ENCODE peak calls at places on chromosomes 7 and 10, in seven cellular contexts. One of them, this sample, is unnamed.

GRCh38 chr10:123556049-123556448 is 110.1 kb upstream of the GPR26 start:
- DNase-seq in testis: no peak
- DNase-seq in heart right ventricle: no peak
- DNase-seq in ovary: no peak
- DNase-seq in cardiac muscle cell: no peak
- DNase-seq in epithelial cell of esophagus: no peak
- DNase-seq in spleen: no peak
- DNase-seq in this sample: no peak

GRCh38 chr10:119933179-119933578 is 40.6 kb downstream of the SEC23IP start:
- DNase-seq in testis: no peak
- DNase-seq in heart right ventricle: no peak
- DNase-seq in ovary: no peak
- DNase-seq in cardiac muscle cell: peak; percentile 28
- DNase-seq in epithelial cell of esophagus: no peak
- DNase-seq in spleen: no peak
- DNase-seq in this sample: no peak

GRCh38 chr10:61341008-61341407 is 112.2 kb downstream of the TMEM26 start:
- DNase-seq in testis: no peak
- DNase-seq in heart right ventricle: no peak
- DNase-seq in ovary: no peak
- DNase-seq in cardiac muscle cell: no peak
- DNase-seq in epithelial cell of esophagus: no peak
- DNase-seq in spleen: no peak
- DNase-seq in this sample: no peak

GRCh38 chr7:2631924-2632716 is at the start of gene TTYH3:
- DNase-seq in testis: peak; percentile 41
- DNase-seq in heart right ventricle: no peak
- DNase-seq in ovary: peak; percentile 55
- DNase-seq in cardiac muscle cell: no peak
- DNase-seq in epithelial cell of esophagus: no peak
- DNase-seq in spleen: peak; percentile 94
- DNase-seq in this sample: no peak

GRCh38 chr7:36037121-36037662 is 115.9 kb upstream of the EEPD1 start:
- DNase-seq in testis: peak; percentile 31
- DNase-seq in heart right ventricle: peak; percentile 52
- DNase-seq in ovary: no peak
- DNase-seq in cardiac muscle cell: peak; percentile 95
- DNase-seq in epithelial cell of esophagus: peak; percentile 71
- DNase-seq in spleen: no peak
- DNase-seq in this sample: no peak

GRCh38 chr7:20351901-20352300 is 21.2 kb downstream of the ITGB8 start:
- DNase-seq in testis: no peak
- DNase-seq in heart right ventricle: no peak
- DNase-seq in ovary: no peak
- DNase-seq in cardiac muscle cell: peak; percentile 66
- DNase-seq in epithelial cell of esophagus: peak; percentile 46
- DNase-seq in spleen: no peak
- DNase-seq in this sample: no peak

GRCh38 chr7:76359111-76359986 is 558 bp upstream of the YWHAG start:
- DNase-seq in testis: peak; percentile 99
- DNase-seq in heart right ventricle: peak; percentile 97
- DNase-seq in ovary: peak; percentile 96
- DNase-seq in cardiac muscle cell: peak; percentile 99
- DNase-seq in epithelial cell of esophagus: peak; percentile 98
- DNase-seq in spleen: peak; percentile 100
- DNase-seq in this sample: peak; percentile 95

GRCh38 chr10:86391986-86392722 is 25.6 kb upstream of the GRID1 start:
- DNase-seq in testis: no peak
- DNase-seq in heart right ventricle: no peak
- DNase-seq in ovary: no peak
- DNase-seq in cardiac muscle cell: no peak
- DNase-seq in epithelial cell of esophagus: no peak
- DNase-seq in spleen: no peak
- DNase-seq in this sample: peak; percentile 62

GRCh38 chr10:104327745-104328635 is 10.3 kb downstream of the ITPRIP start:
- DNase-seq in testis: peak; percentile 76
- DNase-seq in heart right ventricle: peak; percentile 66
- DNase-seq in ovary: peak; percentile 57
- DNase-seq in cardiac muscle cell: peak; percentile 82
- DNase-seq in epithelial cell of esophagus: peak; percentile 84
- DNase-seq in spleen: peak; percentile 79
- DNase-seq in this sample: no peak
- TF ChIP-seq CTCF in testis: no peak
- TF ChIP-seq CTCF in heart right ventricle: no peak
- TF ChIP-seq CTCF in ovary: no peak
- TF ChIP-seq CTCF in cardiac muscle cell: peak; percentile 25
- TF ChIP-seq CTCF in epithelial cell of esophagus: peak; percentile 29
- TF ChIP-seq CTCF in spleen: no peak
- TF ChIP-seq CTCF in this sample: no peak

GRCh38 chr7:27238979-27239779 is 3.4 kb upstream of the EVX1 start:
- DNase-seq in testis: no peak
- DNase-seq in heart right ventricle: no peak
- DNase-seq in ovary: no peak
- DNase-seq in cardiac muscle cell: no peak
- DNase-seq in epithelial cell of esophagus: no peak
- DNase-seq in spleen: no peak
- DNase-seq in this sample: no peak

GRCh38 chr7:27237735-27238334 is 4.8 kb upstream of the EVX1 start:
- DNase-seq in testis: no peak
- DNase-seq in heart right ventricle: no peak
- DNase-seq in ovary: no peak
- DNase-seq in cardiac muscle cell: peak; percentile 45
- DNase-seq in epithelial cell of esophagus: peak; percentile 25
- DNase-seq in spleen: no peak
- DNase-seq in this sample: no peak

GRCh38 chr7:27239780-27240731 is 2.5 kb upstream of the EVX1 start:
- DNase-seq in testis: no peak
- DNase-seq in heart right ventricle: no peak
- DNase-seq in ovary: no peak
- DNase-seq in cardiac muscle cell: no peak
- DNase-seq in epithelial cell of esophagus: no peak
- DNase-seq in spleen: no peak
- DNase-seq in this sample: no peak

GRCh38 chr7:27236053-27236410 is 6.6 kb upstream of the EVX1 start:
- DNase-seq in testis: no peak
- DNase-seq in heart right ventricle: no peak
- DNase-seq in ovary: no peak
- DNase-seq in cardiac muscle cell: no peak
- DNase-seq in epithelial cell of esophagus: no peak
- DNase-seq in spleen: no peak
- DNase-seq in this sample: no peak

DNA sequence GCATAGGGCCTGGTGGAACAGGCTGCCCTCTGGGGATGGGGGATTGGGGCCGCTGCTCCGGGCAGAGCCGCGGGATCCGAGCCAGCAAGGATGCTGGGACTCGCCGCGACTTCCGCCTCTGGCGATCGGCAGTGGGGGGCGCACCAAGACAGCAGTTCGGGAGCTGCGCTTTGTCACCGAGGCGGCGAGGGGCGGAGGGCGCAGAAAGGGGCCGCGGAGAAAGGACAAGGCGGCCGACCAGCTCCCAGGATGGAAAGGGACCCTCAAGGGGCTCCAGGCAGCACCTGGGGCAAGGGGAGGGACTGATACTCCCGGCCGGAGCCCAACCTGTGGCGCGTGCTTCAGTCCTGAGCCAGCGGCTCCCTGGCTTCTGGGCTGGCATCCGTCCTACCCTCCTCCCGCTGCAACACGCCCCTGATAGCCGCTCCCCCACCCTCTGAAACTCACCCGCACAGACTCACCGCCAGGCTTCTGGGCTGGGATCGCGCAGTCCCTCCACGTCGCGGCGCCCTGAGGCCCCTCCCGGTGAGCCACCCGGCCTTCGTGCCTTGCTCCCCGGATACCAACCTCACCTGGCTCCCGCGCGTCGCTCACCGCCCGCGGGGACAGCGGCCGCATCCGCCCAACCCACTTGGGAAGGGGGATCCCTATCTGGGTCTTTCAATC is 7.1 kb upstream of the EVX1 start:
- DNase-seq in testis: peak; percentile 67
- DNase-seq in heart right ventricle: peak; percentile 41
- DNase-seq in ovary: no peak
- DNase-seq in cardiac muscle cell: peak; percentile 33
- DNase-seq in epithelial cell of esophagus: peak; percentile 21
- DNase-seq in spleen: no peak
- DNase-seq in this sample: no peak
- TF ChIP-seq CTCF in testis: no peak
- TF ChIP-seq CTCF in heart right ventricle: peak; percentile 54
- TF ChIP-seq CTCF in ovary: no peak
- TF ChIP-seq CTCF in cardiac muscle cell: peak; percentile 37
- TF ChIP-seq CTCF in epithelial cell of esophagus: no peak
- TF ChIP-seq CTCF in spleen: no peak
- TF ChIP-seq CTCF in this sample: no peak

DNA sequence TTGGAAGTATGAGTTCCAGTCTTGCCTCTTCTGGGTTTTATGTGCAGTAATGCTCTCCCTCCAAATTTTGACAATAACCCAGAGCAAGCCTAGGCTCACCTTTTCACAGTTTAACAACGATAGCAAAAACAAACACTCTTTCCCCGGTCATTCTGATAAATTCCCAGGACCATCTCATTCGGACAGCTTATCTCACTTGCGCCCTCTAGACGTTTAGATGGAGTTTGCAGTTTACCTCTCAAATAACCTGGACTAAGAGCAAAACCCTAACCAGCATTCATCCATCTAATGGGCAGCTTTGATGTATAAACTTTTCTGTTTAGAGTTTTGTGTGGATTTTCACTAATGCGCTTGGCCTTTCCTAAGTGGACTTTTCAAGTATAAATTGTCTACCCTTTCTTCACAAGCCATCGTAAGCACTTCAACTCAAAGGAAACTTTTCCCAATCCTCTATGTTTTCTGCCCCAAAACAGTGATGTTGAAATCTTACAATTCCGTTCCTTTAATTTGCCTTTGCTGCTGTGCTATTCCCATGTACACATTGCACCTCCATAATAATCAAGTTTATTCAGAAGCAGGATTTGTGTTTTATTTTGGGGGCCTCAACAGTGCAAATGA is 114.9 kb downstream of the HDAC9 start:
- DNase-seq in testis: peak; percentile 25
- DNase-seq in heart right ventricle: no peak
- DNase-seq in ovary: no peak
- DNase-seq in cardiac muscle cell: peak; percentile 53
- DNase-seq in epithelial cell of esophagus: peak; percentile 46
- DNase-seq in spleen: no peak
- DNase-seq in this sample: peak; percentile 7
- TF ChIP-seq CTCF in testis: no peak
- TF ChIP-seq CTCF in heart right ventricle: peak; percentile 61
- TF ChIP-seq CTCF in ovary: no peak
- TF ChIP-seq CTCF in cardiac muscle cell: peak; percentile 71
- TF ChIP-seq CTCF in epithelial cell of esophagus: peak; percentile 78
- TF ChIP-seq CTCF in spleen: no peak
- TF ChIP-seq CTCF in this sample: peak; percentile 27

GRCh38 chr10:50640238-50640637 is 16.5 kb upstream of the SGMS1 start:
- DNase-seq in testis: no peak
- DNase-seq in heart right ventricle: no peak
- DNase-seq in ovary: no peak
- DNase-seq in cardiac muscle cell: no peak
- DNase-seq in epithelial cell of esophagus: no peak
- DNase-seq in spleen: no peak
- DNase-seq in this sample: no peak
- TF ChIP-seq CTCF in testis: no peak
- TF ChIP-seq CTCF in heart right ventricle: no peak
- TF ChIP-seq CTCF in ovary: no peak
- TF ChIP-seq CTCF in cardiac muscle cell: no peak
- TF ChIP-seq CTCF in epithelial cell of esophagus: no peak
- TF ChIP-seq CTCF in spleen: no peak
- TF ChIP-seq CTCF in this sample: no peak

GRCh38 chr7:149317986-149318672 is 56.1 kb downstream of the ZNF783 start:
- DNase-seq in testis: no peak
- DNase-seq in heart right ventricle: no peak
- DNase-seq in ovary: no peak
- DNase-seq in cardiac muscle cell: no peak
- DNase-seq in epithelial cell of esophagus: no peak
- DNase-seq in spleen: no peak
- DNase-seq in this sample: peak; percentile 2
- TF ChIP-seq CTCF in testis: no peak
- TF ChIP-seq CTCF in heart right ventricle: no peak
- TF ChIP-seq CTCF in ovary: no peak
- TF ChIP-seq CTCF in cardiac muscle cell: no peak
- TF ChIP-seq CTCF in epithelial cell of esophagus: no peak
- TF ChIP-seq CTCF in spleen: no peak
- TF ChIP-seq CTCF in this sample: no peak

GRCh38 chr10:104906112-104906511 is 265.0 kb downstream of the SORCS3 start:
- DNase-seq in testis: no peak
- DNase-seq in heart right ventricle: no peak
- DNase-seq in ovary: no peak
- DNase-seq in cardiac muscle cell: no peak
- DNase-seq in epithelial cell of esophagus: no peak
- DNase-seq in spleen: no peak
- DNase-seq in this sample: no peak
- TF ChIP-seq CTCF in testis: no peak
- TF ChIP-seq CTCF in heart right ventricle: no peak
- TF ChIP-seq CTCF in ovary: no peak
- TF ChIP-seq CTCF in cardiac muscle cell: no peak
- TF ChIP-seq CTCF in epithelial cell of esophagus: no peak
- TF ChIP-seq CTCF in spleen: no peak
- TF ChIP-seq CTCF in this sample: no peak

GRCh38 chr10:76031769-76032441 is 600.5 kb downstream of the LRMDA start:
- DNase-seq in testis: no peak
- DNase-seq in heart right ventricle: no peak
- DNase-seq in ovary: no peak
- DNase-seq in cardiac muscle cell: no peak
- DNase-seq in epithelial cell of esophagus: no peak
- DNase-seq in spleen: no peak
- DNase-seq in this sample: no peak

GRCh38 chr10:76035010-76035727 is 603.7 kb downstream of the LRMDA start:
- DNase-seq in testis: no peak
- DNase-seq in heart right ventricle: no peak
- DNase-seq in ovary: no peak
- DNase-seq in cardiac muscle cell: no peak
- DNase-seq in epithelial cell of esophagus: no peak
- DNase-seq in spleen: no peak
- DNase-seq in this sample: no peak

GRCh38 chr10:76034236-76035009 is 603.0 kb downstream of the LRMDA start:
- DNase-seq in testis: no peak
- DNase-seq in heart right ventricle: no peak
- DNase-seq in ovary: no peak
- DNase-seq in cardiac muscle cell: no peak
- DNase-seq in epithelial cell of esophagus: no peak
- DNase-seq in spleen: no peak
- DNase-seq in this sample: no peak

GRCh38 chr10:76032442-76033039 is 601.1 kb downstream of the LRMDA start:
- DNase-seq in testis: no peak
- DNase-seq in heart right ventricle: no peak
- DNase-seq in ovary: no peak
- DNase-seq in cardiac muscle cell: no peak
- DNase-seq in epithelial cell of esophagus: no peak
- DNase-seq in spleen: no peak
- DNase-seq in this sample: no peak

GRCh38 chr10:76033457-76034196 is 602.2 kb downstream of the LRMDA start:
- DNase-seq in testis: no peak
- DNase-seq in heart right ventricle: no peak
- DNase-seq in ovary: peak; percentile 30
- DNase-seq in cardiac muscle cell: no peak
- DNase-seq in epithelial cell of esophagus: peak; percentile 30
- DNase-seq in spleen: no peak
- DNase-seq in this sample: no peak
- TF ChIP-seq CTCF in testis: no peak
- TF ChIP-seq CTCF in heart right ventricle: no peak
- TF ChIP-seq CTCF in ovary: no peak
- TF ChIP-seq CTCF in cardiac muscle cell: no peak
- TF ChIP-seq CTCF in epithelial cell of esophagus: peak; percentile 26
- TF ChIP-seq CTCF in spleen: no peak
- TF ChIP-seq CTCF in this sample: no peak